ENCODE peak calls at places on chromosome 19, in four cellular contexts. S is neuronal stem cell, D is dorsolateral prefrontal cortex, A is 8988T. X is an unnamed sample.

GRCh38 chr19:29685326-29685725 is 20.1 kb downstream of the PLEKHF1 start:
- DNase-seq in S (no peak), D (no peak), A (no peak), X (peak)

GRCh38 chr19:46000497-46001246 is 5.4 kb downstream of the CCDC61 start:
- DNase-seq in S (peak), D (peak), A (no peak), X (no peak)

GRCh38 chr19:18972301-18972831 is 31.3 kb upstream of the HOMER3 start:
- DNase-seq in S (no peak), D (no peak), A (no peak), X (no peak)

GRCh38 chr19:49786432-49786831 is 19.6 kb downstream of the AP2A1 start:
- DNase-seq in S (no peak), D (no peak), A (no peak), X (peak)

GRCh38 chr19:35142531-35143230 is 374 bp upstream of the FXYD7 start:
- DNase-seq in S (no peak), D (no peak), A (peak), X (no peak)

GRCh38 chr19:46371371-46371901 is 24.5 kb downstream of the PPP5C start:
- DNase-seq in S (no peak), D (no peak), A (no peak), X (peak)

GRCh38 chr19:54728167-54728566 is 3.9 kb downstream of the KIR3DL3 start:
- DNase-seq in S (no peak), D (no peak), A (no peak), X (no peak)

GRCh38 chr19:18057557-18057956 is 29.2 kb downstream of the IL12RB1 start:
- DNase-seq in S (no peak), D (peak), A (no peak), X (no peak)

GRCh38 chr19:40005670-40006272 is 8.9 kb downstream of the ZNF546 start:
- DNase-seq in S (no peak), D (no peak), A (no peak), X (no peak)

GRCh38 chr19:55319786-55320185 is 5.4 kb downstream of the TMEM150B start:
- DNase-seq in S (peak), D (peak), A (peak), X (no peak)

GRCh38 chr19:6674868-6675305 is 4.9 kb upstream of the TNFSF14 start:
- DNase-seq in S (peak), D (peak), A (peak), X (peak)

GRCh38 chr19:8212212-8212611 is 3.0 kb downstream of the CERS4 start:
- DNase-seq in S (no peak), D (peak), A (no peak), X (no peak)

GRCh38 chr19:42096255-42096837 is 20.4 kb downstream of the ZNF574 start:
- DNase-seq in S (no peak), D (no peak), A (no peak), X (no peak)

GRCh38 chr19:16940626-16941025 is 51.8 kb downstream of the F2RL3 start:
- DNase-seq in S (no peak), D (no peak), A (no peak), X (no peak)

GRCh38 chr19:15107056-15108010 is at the start of gene SYDE1:
- DNase-seq in S (peak), D (no peak), A (peak), X (peak)

GRCh38 chr19:36093687-36094086 is 17.3 kb upstream of the OVOL3 start:
- DNase-seq in S (no peak), D (peak), A (no peak), X (no peak)

GRCh38 chr19:14405758-14406644 is 13.1 kb downstream of the DDX39A start:
- DNase-seq in S (peak), D (peak), A (peak), X (peak)

GRCh38 chr19:54428323-54429175 is 13.3 kb downstream of the TTYH1 start:
- DNase-seq in S (no peak), D (no peak), A (no peak), X (no peak)

GRCh38 chr19:45119582-45119981 is 26.6 kb downstream of the PPP1R37 start:
- DNase-seq in S (no peak), D (no peak), A (no peak), X (no peak)

GRCh38 chr19:3527250-3527910 is 11.6 kb upstream of the TEKTIP1 start:
- DNase-seq in S (no peak), D (no peak), A (no peak), X (no peak)

GRCh38 chr19:16070366-16070990 is 5.8 kb upstream of the TPM4 start:
- DNase-seq in S (no peak), D (no peak), A (peak), X (peak)

GRCh38 chr19:6271721-6272410 is 7.9 kb downstream of the MLLT1 start:
- DNase-seq in S (no peak), D (peak), A (no peak), X (no peak)

GRCh38 chr19:4597975-4598671 is 38.6 kb upstream of the SEMA6B start:
- DNase-seq in S (peak), D (no peak), A (peak), X (no peak)

GRCh38 chr19:38571682-38572081 is 46.1 kb downstream of the MAP4K1 start:
- DNase-seq in S (no peak), D (no peak), A (no peak), X (no peak)

GRCh38 chr19:18712981-18713380 is 29.5 kb downstream of the CRTC1 start:
- DNase-seq in S (no peak), D (no peak), A (no peak), X (no peak)